ENCODE peak calls at places on chromosomes 7 and 10, in seven cellular contexts. One of them, this sample, is unnamed. For H3K4me1, the result is how much of the 10 kb centered on the place peaks cover.

GRCh38 chr7:6272481-6273323 is at the start of gene CYTH3:
- DNase-seq in neuronal stem cell: peak
- DNase-seq in IMR-90: peak
- DNase-seq in trophoblast cell: peak
- DNase-seq in H1: peak
- DNase-seq in mesendoderm: peak
- DNase-seq in mesenchymal stem cell: peak
- DNase-seq in this sample: peak

GRCh38 chr7:3301831-3302618 is 973 bp downstream of the SDK1 start:
- DNase-seq in neuronal stem cell: peak
- DNase-seq in IMR-90: peak
- DNase-seq in trophoblast cell: peak
- DNase-seq in H1: no peak
- DNase-seq in mesendoderm: peak
- DNase-seq in mesenchymal stem cell: peak
- DNase-seq in this sample: peak

GRCh38 chr7:44157116-44158059 is 16.3 kb upstream of the MYL7 start:
- DNase-seq in neuronal stem cell: no peak
- DNase-seq in IMR-90: no peak
- DNase-seq in trophoblast cell: no peak
- DNase-seq in H1: no peak
- DNase-seq in mesendoderm: peak
- DNase-seq in mesenchymal stem cell: no peak
- DNase-seq in this sample: peak

GRCh38 chr7:155066417-155066950 is 3.6 kb upstream of the HTR5A start:
- DNase-seq in neuronal stem cell: no peak
- DNase-seq in IMR-90: peak
- DNase-seq in trophoblast cell: no peak
- DNase-seq in H1: no peak
- DNase-seq in mesendoderm: peak
- DNase-seq in mesenchymal stem cell: no peak
- DNase-seq in this sample: peak

GRCh38 chr10:95758351-95759025 is 2.5 kb downstream of the ENTPD1 start:
- DNase-seq in neuronal stem cell: no peak
- DNase-seq in IMR-90: peak
- DNase-seq in trophoblast cell: no peak
- DNase-seq in H1: no peak
- DNase-seq in mesendoderm: no peak
- DNase-seq in mesenchymal stem cell: no peak
- DNase-seq in this sample: no peak

GRCh38 chr10:51542863-51543262 is 156.5 kb downstream of the CSTF2T start:
- DNase-seq in neuronal stem cell: no peak
- DNase-seq in IMR-90: no peak
- DNase-seq in trophoblast cell: no peak
- DNase-seq in H1: no peak
- DNase-seq in mesendoderm: no peak
- DNase-seq in mesenchymal stem cell: no peak
- DNase-seq in this sample: no peak

GRCh38 chr10:46520941-46521340 is 35.5 kb downstream of the GPRIN2 start:
- DNase-seq in neuronal stem cell: no peak
- DNase-seq in IMR-90: peak
- DNase-seq in trophoblast cell: no peak
- DNase-seq in H1: no peak
- DNase-seq in mesendoderm: no peak
- DNase-seq in mesenchymal stem cell: no peak
- DNase-seq in this sample: no peak

GRCh38 chr10:43673471-43673870 is 24.8 kb upstream of the ZNF32 start:
- DNase-seq in neuronal stem cell: no peak
- DNase-seq in IMR-90: no peak
- DNase-seq in trophoblast cell: no peak
- DNase-seq in H1: no peak
- DNase-seq in mesendoderm: no peak
- DNase-seq in mesenchymal stem cell: no peak
- DNase-seq in this sample: no peak

GRCh38 chr7:73988197-73988596 is 39.8 kb upstream of the ELN start:
- DNase-seq in neuronal stem cell: no peak
- DNase-seq in IMR-90: peak
- DNase-seq in trophoblast cell: no peak
- DNase-seq in H1: no peak
- DNase-seq in mesendoderm: no peak
- DNase-seq in mesenchymal stem cell: no peak
- DNase-seq in this sample: no peak

GRCh38 chr7:48213226-48213625 is 42.0 kb downstream of the ABCA13 start:
- DNase-seq in neuronal stem cell: no peak
- DNase-seq in IMR-90: peak
- DNase-seq in trophoblast cell: no peak
- DNase-seq in H1: no peak
- DNase-seq in mesendoderm: no peak
- DNase-seq in mesenchymal stem cell: no peak
- DNase-seq in this sample: no peak

GRCh38 chr7:156722427-156722826 is 81.9 kb downstream of the RNF32 start:
- DNase-seq in neuronal stem cell: no peak
- DNase-seq in IMR-90: peak
- DNase-seq in trophoblast cell: no peak
- DNase-seq in H1: no peak
- DNase-seq in mesendoderm: no peak
- DNase-seq in mesenchymal stem cell: peak
- DNase-seq in this sample: no peak

GRCh38 chr10:81040947-81041346 is 503.2 kb downstream of the SH2D4B start:
- DNase-seq in neuronal stem cell: no peak
- DNase-seq in IMR-90: no peak
- DNase-seq in trophoblast cell: no peak
- DNase-seq in H1: no peak
- DNase-seq in mesendoderm: no peak
- DNase-seq in mesenchymal stem cell: peak
- DNase-seq in this sample: no peak

GRCh38 chr7:74522281-74522905 is 68.7 kb downstream of the GTF2IRD1 start:
- DNase-seq in neuronal stem cell: no peak
- DNase-seq in IMR-90: no peak
- DNase-seq in trophoblast cell: peak
- DNase-seq in H1: no peak
- DNase-seq in mesendoderm: no peak
- DNase-seq in mesenchymal stem cell: no peak
- DNase-seq in this sample: no peak

GRCh38 chr10:121788115-121788514 is 139.7 kb downstream of the ATE1 start:
- DNase-seq in neuronal stem cell: no peak
- DNase-seq in IMR-90: no peak
- DNase-seq in trophoblast cell: no peak
- DNase-seq in H1: no peak
- DNase-seq in mesendoderm: no peak
- DNase-seq in mesenchymal stem cell: no peak
- DNase-seq in this sample: no peak

GRCh38 chr7:4070214-4070613 is 611.9 kb upstream of the FOXK1 start:
- DNase-seq in neuronal stem cell: no peak
- DNase-seq in IMR-90: no peak
- DNase-seq in trophoblast cell: no peak
- DNase-seq in H1: no peak
- DNase-seq in mesendoderm: no peak
- DNase-seq in mesenchymal stem cell: no peak
- DNase-seq in this sample: no peak

GRCh38 chr10:114271779-114272167 is 32.7 kb downstream of the VWA2 start:
- DNase-seq in neuronal stem cell: no peak
- DNase-seq in IMR-90: peak
- DNase-seq in trophoblast cell: peak
- DNase-seq in H1: no peak
- DNase-seq in mesendoderm: no peak
- DNase-seq in mesenchymal stem cell: peak
- DNase-seq in this sample: no peak

GRCh38 chr10:124523301-124523871 is 61.8 kb downstream of the LHPP start:
- DNase-seq in neuronal stem cell: no peak
- DNase-seq in IMR-90: no peak
- DNase-seq in trophoblast cell: peak
- DNase-seq in H1: no peak
- DNase-seq in mesendoderm: no peak
- DNase-seq in mesenchymal stem cell: peak
- DNase-seq in this sample: no peak

GRCh38 chr7:116500071-116500853 is 724 bp downstream of the CAV2 start:
- DNase-seq in neuronal stem cell: no peak
- DNase-seq in IMR-90: peak
- DNase-seq in trophoblast cell: peak
- DNase-seq in H1: no peak
- DNase-seq in mesendoderm: peak
- DNase-seq in mesenchymal stem cell: peak
- DNase-seq in this sample: peak

GRCh38 chr10:55500931-55501559 is 700.0 kb upstream of the PCDH15 start:
- DNase-seq in neuronal stem cell: peak
- DNase-seq in IMR-90: no peak
- DNase-seq in trophoblast cell: peak
- DNase-seq in H1: peak
- DNase-seq in mesendoderm: peak
- DNase-seq in mesenchymal stem cell: peak
- DNase-seq in this sample: peak

GRCh38 chr10:111482621-111483216 is 405.9 kb downstream of the ADRA2A start:
- DNase-seq in neuronal stem cell: no peak
- DNase-seq in IMR-90: no peak
- DNase-seq in trophoblast cell: no peak
- DNase-seq in H1: no peak
- DNase-seq in mesendoderm: no peak
- DNase-seq in mesenchymal stem cell: no peak
- DNase-seq in this sample: no peak

GRCh38 chr7:95304990-95305389 is 19.3 kb downstream of the PON1 start:
- DNase-seq in neuronal stem cell: no peak
- DNase-seq in IMR-90: no peak
- DNase-seq in trophoblast cell: no peak
- DNase-seq in H1: no peak
- DNase-seq in mesendoderm: peak
- DNase-seq in mesenchymal stem cell: no peak
- DNase-seq in this sample: no peak
- H2BK5ac ChIP-seq in neuronal stem cell: no peak
- H2BK5ac ChIP-seq in IMR-90: no peak
- H2BK5ac ChIP-seq in trophoblast cell: no peak
- H2BK5ac ChIP-seq in H1: no peak
- H2BK5ac ChIP-seq in mesendoderm: no peak
- H2BK5ac ChIP-seq in mesenchymal stem cell: no peak
- H2BK5ac ChIP-seq in this sample: no peak

GRCh38 chr7:24573554-24574338 is 494 bp downstream of the PALS2 start:
- DNase-seq in neuronal stem cell: peak
- DNase-seq in IMR-90: peak
- DNase-seq in trophoblast cell: peak
- DNase-seq in H1: no peak
- DNase-seq in mesendoderm: peak
- DNase-seq in mesenchymal stem cell: peak
- DNase-seq in this sample: peak
- H3K4me1 ChIP-seq in neuronal stem cell: under half
- H3K4me1 ChIP-seq in IMR-90: under half
- H3K4me1 ChIP-seq in trophoblast cell: under half
- H3K4me1 ChIP-seq in H1: under half
- H3K4me1 ChIP-seq in mesendoderm: under half
- H3K4me1 ChIP-seq in mesenchymal stem cell: under half
- H3K4me1 ChIP-seq in this sample: under half

GRCh38 chr7:78783179-78783962 is 670.1 kb downstream of the MAGI2 start:
- DNase-seq in neuronal stem cell: no peak
- DNase-seq in IMR-90: no peak
- DNase-seq in trophoblast cell: no peak
- DNase-seq in H1: no peak
- DNase-seq in mesendoderm: no peak
- DNase-seq in mesenchymal stem cell: no peak
- DNase-seq in this sample: no peak

GRCh38 chr7:78786055-78786454 is 667.4 kb downstream of the MAGI2 start:
- DNase-seq in neuronal stem cell: no peak
- DNase-seq in IMR-90: no peak
- DNase-seq in trophoblast cell: no peak
- DNase-seq in H1: no peak
- DNase-seq in mesendoderm: no peak
- DNase-seq in mesenchymal stem cell: no peak
- DNase-seq in this sample: no peak

GRCh38 chr7:78779788-78780187 is 673.7 kb downstream of the MAGI2 start:
- DNase-seq in neuronal stem cell: no peak
- DNase-seq in IMR-90: no peak
- DNase-seq in trophoblast cell: no peak
- DNase-seq in H1: no peak
- DNase-seq in mesendoderm: peak
- DNase-seq in mesenchymal stem cell: no peak
- DNase-seq in this sample: no peak

GRCh38 chr7:78777844-78778243 is 675.6 kb downstream of the MAGI2 start:
- DNase-seq in neuronal stem cell: no peak
- DNase-seq in IMR-90: peak
- DNase-seq in trophoblast cell: no peak
- DNase-seq in H1: no peak
- DNase-seq in mesendoderm: no peak
- DNase-seq in mesenchymal stem cell: no peak
- DNase-seq in this sample: no peak

GRCh38 chr7:78780560-78780959 is 672.9 kb downstream of the MAGI2 start:
- DNase-seq in neuronal stem cell: no peak
- DNase-seq in IMR-90: no peak
- DNase-seq in trophoblast cell: no peak
- DNase-seq in H1: no peak
- DNase-seq in mesendoderm: no peak
- DNase-seq in mesenchymal stem cell: no peak
- DNase-seq in this sample: no peak
- H2AK5ac ChIP-seq in neuronal stem cell: no peak
- H2AK5ac ChIP-seq in IMR-90: no peak
- H2AK5ac ChIP-seq in trophoblast cell: no peak
- H2AK5ac ChIP-seq in H1: no peak
- H2AK5ac ChIP-seq in mesendoderm: no peak
- H2AK5ac ChIP-seq in mesenchymal stem cell: no peak
- H2AK5ac ChIP-seq in this sample: no peak

GRCh38 chr10:5563237-5563961 is 38.6 kb downstream of the CALML3 start:
- DNase-seq in neuronal stem cell: no peak
- DNase-seq in IMR-90: no peak
- DNase-seq in trophoblast cell: no peak
- DNase-seq in H1: no peak
- DNase-seq in mesendoderm: no peak
- DNase-seq in mesenchymal stem cell: peak
- DNase-seq in this sample: no peak

GRCh38 chr10:5564537-5565204 is 39.9 kb downstream of the CALML3 start:
- DNase-seq in neuronal stem cell: no peak
- DNase-seq in IMR-90: no peak
- DNase-seq in trophoblast cell: no peak
- DNase-seq in H1: no peak
- DNase-seq in mesendoderm: no peak
- DNase-seq in mesenchymal stem cell: no peak
- DNase-seq in this sample: no peak

GRCh38 chr10:5565671-5566581 is 41.2 kb downstream of the CALML3 start:
- DNase-seq in neuronal stem cell: no peak
- DNase-seq in IMR-90: peak
- DNase-seq in trophoblast cell: peak
- DNase-seq in H1: no peak
- DNase-seq in mesendoderm: no peak
- DNase-seq in mesenchymal stem cell: peak
- DNase-seq in this sample: no peak

GRCh38 chr10:5565205-5565545 is 40.4 kb downstream of the CALML3 start:
- DNase-seq in neuronal stem cell: no peak
- DNase-seq in IMR-90: no peak
- DNase-seq in trophoblast cell: no peak
- DNase-seq in H1: no peak
- DNase-seq in mesendoderm: no peak
- DNase-seq in mesenchymal stem cell: no peak
- DNase-seq in this sample: no peak

DNA sequence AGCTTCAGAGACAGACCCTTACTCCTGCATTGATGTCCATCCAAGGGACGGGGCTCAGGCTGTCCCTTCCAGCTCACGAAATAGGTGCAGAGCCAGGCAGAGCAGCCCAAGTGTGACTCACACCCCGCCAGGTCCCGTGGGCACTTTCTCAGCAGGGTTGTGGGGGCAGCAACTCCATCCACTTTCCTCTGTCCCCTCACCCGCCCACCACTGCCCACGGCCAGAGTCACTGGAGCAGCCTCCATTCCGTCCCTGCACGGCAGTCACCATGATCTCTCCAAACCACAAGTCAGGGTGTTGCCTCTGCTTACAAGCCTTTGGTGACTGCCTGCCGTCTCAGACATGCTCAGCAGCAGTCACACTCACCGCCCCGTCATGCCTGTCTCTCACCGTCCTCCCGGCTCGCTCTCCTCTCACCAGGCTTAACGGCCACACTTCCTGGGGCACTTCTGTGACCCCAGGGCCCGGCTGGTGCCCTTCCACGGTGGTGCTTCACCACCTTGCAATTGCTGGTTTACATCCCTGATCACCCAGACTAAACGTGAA is 39.3 kb downstream of the CALML3 start:
- DNase-seq in neuronal stem cell: no peak
- DNase-seq in IMR-90: peak
- DNase-seq in trophoblast cell: no peak
- DNase-seq in H1: no peak
- DNase-seq in mesendoderm: no peak
- DNase-seq in mesenchymal stem cell: peak
- DNase-seq in this sample: no peak
- H2BK5ac ChIP-seq in neuronal stem cell: no peak
- H2BK5ac ChIP-seq in IMR-90: peak
- H2BK5ac ChIP-seq in trophoblast cell: peak
- H2BK5ac ChIP-seq in H1: peak
- H2BK5ac ChIP-seq in mesendoderm: no peak
- H2BK5ac ChIP-seq in mesenchymal stem cell: no peak
- H2BK5ac ChIP-seq in this sample: no peak

This sample was measured in H9.